ENCODE peak calls at places on chromosomes 16 and 17, in ten cellular contexts. W is K562, T is keratinocyte, C is IMR-90, X is brain microvascular endothelial cell, K is gastrocnemius medialis, N is mucosa of descending colon, E is left ventricle myocardium inferior, D is AG04450, M is lower leg skin. V is an unnamed sample.

GRCh38 chr17:35433075-35433894 is 985 bp upstream of the SLFN12 start:
- DNase-seq in X (peak; percentile 98), E (peak; percentile 56), C (peak; percentile 100), D (peak; percentile 98), K (peak; percentile 41), N (peak; percentile 34), M (peak; percentile 91), T (peak; percentile 98), W (peak; percentile 66), V (peak; percentile 96)

GRCh38 chr16:46757339-46758050 is 9.4 kb upstream of the MYLK3 start:
- DNase-seq in K (peak; percentile 86), M (no peak), W (peak; percentile 57), X (no peak), T (no peak), N (no peak), C (peak; percentile 7), E (peak; percentile 84), D (no peak), V (peak; percentile 26)

GRCh38 chr17:4180791-4181190 is 37.8 kb downstream of the CYB5D2 start:
- DNase-seq in M (no peak), T (no peak), E (peak; percentile 34), X (peak; percentile 37), K (no peak), W (no peak), C (peak; percentile 12), N (no peak), D (no peak), V (no peak)

GRCh38 chr16:78244131-78244899 is 144.9 kb downstream of the WWOX start:
- DNase-seq in C (no peak), N (no peak), E (no peak), T (no peak), M (no peak), W (no peak), X (no peak), D (no peak), K (no peak), V (no peak)

GRCh38 chr17:47844814-47845453 is 3.9 kb upstream of the SCRN2 start:
- DNase-seq in T (no peak), X (no peak), M (no peak), W (peak; percentile 51), K (no peak), E (no peak), C (peak; percentile 18), N (no peak), D (no peak), V (peak; percentile 57)

GRCh38 chr17:3796110-3796821 is 4.7 kb downstream of the ITGAE start:
- DNase-seq in D (no peak), N (peak; percentile 59), C (no peak), E (no peak), K (no peak), T (no peak), X (no peak), W (no peak), M (no peak), V (no peak)

GRCh38 chr16:11484691-11485258 is 101.9 kb downstream of the LITAF start:
- DNase-seq in N (peak; percentile 14), X (peak; percentile 53), E (no peak), M (no peak), K (no peak), T (no peak), W (no peak), C (peak; percentile 73), D (no peak), V (no peak)

GRCh38 chr16:74186589-74186988 is 110.0 kb upstream of the PSMD7 start:
- DNase-seq in K (no peak), E (no peak), M (no peak), D (peak; percentile 6), C (peak; percentile 48), W (no peak), X (no peak), T (no peak), N (no peak), V (no peak)

DNA sequence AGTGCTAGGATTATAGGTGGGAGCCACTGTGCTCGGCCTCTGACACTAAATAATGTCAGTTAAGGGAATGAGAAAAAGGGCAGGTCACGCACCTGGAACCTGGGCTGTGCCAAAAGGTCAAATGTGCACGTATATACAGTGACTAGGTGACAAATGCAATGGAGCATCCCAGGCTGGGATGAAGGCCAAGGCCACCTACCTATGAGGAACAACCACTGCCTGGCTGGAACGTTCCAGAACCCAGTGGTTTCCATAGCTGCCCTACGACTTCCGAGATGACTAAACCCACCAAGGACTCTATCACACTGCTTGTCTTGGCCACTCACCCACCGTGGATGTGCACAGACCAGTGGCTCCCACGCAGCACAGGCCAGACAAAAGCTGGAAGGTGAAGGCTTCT is 16.1 kb downstream of the ZNF500 start:
- DNase-seq in K (no peak), E (no peak), C (no peak), N (no peak), M (no peak), T (no peak), W (no peak), X (no peak), D (no peak), V (no peak)
- H3K4me3 ChIP-seq in K (no peak overlapping the region), E (no peak overlapping the region), C (no peak overlapping the region), N (no peak overlapping the region), M (no peak overlapping the region), T (no peak overlapping the region), W (no peak overlapping the region), X (no peak overlapping the region), D (no peak overlapping the region), V (no peak overlapping the region)

GRCh38 chr16:12757546-12757945 is 46.1 kb downstream of the CPPED1 start:
- DNase-seq in C (no peak), K (no peak), M (no peak), N (no peak), E (no peak), W (no peak), T (no peak), D (no peak), X (no peak), V (no peak)

GRCh38 chr16:12752159-12752558 is 51.5 kb downstream of the CPPED1 start:
- DNase-seq in T (no peak), C (no peak), K (no peak), W (no peak), M (no peak), D (no peak), E (no peak), X (no peak), N (no peak), V (no peak)

GRCh38 chr16:12753203-12754023 is 50.3 kb downstream of the CPPED1 start:
- DNase-seq in C (no peak), E (no peak), X (no peak), W (no peak), M (no peak), K (no peak), D (no peak), N (no peak), T (no peak), V (no peak)

GRCh38 chr16:12758031-12758669 is 45.5 kb downstream of the CPPED1 start:
- DNase-seq in K (no peak), C (no peak), W (peak; percentile 36), X (no peak), N (no peak), M (no peak), T (no peak), E (no peak), D (no peak), V (no peak)

DNA sequence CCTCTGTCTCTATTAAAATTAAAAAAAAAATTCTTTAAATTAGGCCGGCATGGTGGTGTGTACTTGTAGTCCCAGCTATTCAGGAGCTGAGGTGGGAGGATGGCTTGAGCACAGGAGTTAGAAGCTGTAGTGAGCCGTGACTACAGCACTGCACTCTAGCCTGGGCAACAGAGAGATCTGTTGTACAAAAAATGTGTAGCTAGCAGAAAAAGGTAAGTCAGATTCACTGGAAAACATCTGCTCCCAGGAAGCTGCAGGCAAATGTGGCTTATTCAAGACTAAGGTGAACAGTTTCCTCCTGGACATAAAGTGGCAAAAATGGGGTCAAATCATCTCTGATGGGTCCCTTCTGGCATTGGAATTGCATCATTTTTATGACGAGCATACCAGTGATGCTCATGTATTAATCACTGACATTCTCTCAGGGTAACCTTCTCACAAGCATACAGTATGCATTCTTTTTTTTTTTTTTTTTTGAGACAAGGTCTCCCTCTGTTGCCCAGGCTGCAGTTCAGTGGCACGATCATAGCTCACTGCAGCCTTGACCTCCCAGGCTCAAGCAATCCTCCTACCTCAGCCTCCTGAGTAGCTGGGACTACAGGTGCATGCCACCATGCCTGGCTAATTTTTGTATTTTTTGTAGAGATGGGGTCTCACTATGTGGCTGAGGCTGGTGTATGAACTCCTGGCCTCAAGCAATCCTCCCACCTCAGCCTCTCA is 48.7 kb downstream of the CPPED1 start:
- DNase-seq in X (peak; percentile 25), K (no peak), D (no peak), M (no peak), C (no peak), N (no peak), T (no peak), E (no peak), W (no peak), V (no peak)
- H3K4me3 ChIP-seq in X (no peak overlapping the region), K (no peak overlapping the region), D (no peak overlapping the region), M (no peak overlapping the region), C (no peak overlapping the region), N (no peak overlapping the region), T (no peak overlapping the region), E (no peak overlapping the region), W (no peak overlapping the region), V (no peak overlapping the region)

GRCh38 chr16:2470603-2471015 is 488 bp upstream of the NTN3 start:
- DNase-seq in D (no peak), M (no peak), N (no peak), T (no peak), K (no peak), C (no peak), W (no peak), E (no peak), X (no peak), V (peak; percentile 42)

GRCh38 chr16:2472488-2472864 is 1.4 kb downstream of the NTN3 start:
- DNase-seq in M (no peak), T (no peak), X (no peak), D (no peak), N (no peak), K (no peak), C (no peak), W (no peak), E (no peak), V (no peak)

GRCh38 chr16:2472885-2473284 is 1.8 kb downstream of the NTN3 start:
- DNase-seq in T (no peak), N (no peak), D (no peak), X (no peak), M (no peak), W (no peak), K (no peak), E (no peak), C (no peak), V (no peak)

GRCh38 chr16:2471016-2471652 is at the start of gene NTN3:
- DNase-seq in K (no peak), C (no peak), W (peak; percentile 69), T (no peak), E (no peak), M (no peak), N (peak; percentile 42), D (no peak), X (no peak), V (peak; percentile 71)

DNA sequence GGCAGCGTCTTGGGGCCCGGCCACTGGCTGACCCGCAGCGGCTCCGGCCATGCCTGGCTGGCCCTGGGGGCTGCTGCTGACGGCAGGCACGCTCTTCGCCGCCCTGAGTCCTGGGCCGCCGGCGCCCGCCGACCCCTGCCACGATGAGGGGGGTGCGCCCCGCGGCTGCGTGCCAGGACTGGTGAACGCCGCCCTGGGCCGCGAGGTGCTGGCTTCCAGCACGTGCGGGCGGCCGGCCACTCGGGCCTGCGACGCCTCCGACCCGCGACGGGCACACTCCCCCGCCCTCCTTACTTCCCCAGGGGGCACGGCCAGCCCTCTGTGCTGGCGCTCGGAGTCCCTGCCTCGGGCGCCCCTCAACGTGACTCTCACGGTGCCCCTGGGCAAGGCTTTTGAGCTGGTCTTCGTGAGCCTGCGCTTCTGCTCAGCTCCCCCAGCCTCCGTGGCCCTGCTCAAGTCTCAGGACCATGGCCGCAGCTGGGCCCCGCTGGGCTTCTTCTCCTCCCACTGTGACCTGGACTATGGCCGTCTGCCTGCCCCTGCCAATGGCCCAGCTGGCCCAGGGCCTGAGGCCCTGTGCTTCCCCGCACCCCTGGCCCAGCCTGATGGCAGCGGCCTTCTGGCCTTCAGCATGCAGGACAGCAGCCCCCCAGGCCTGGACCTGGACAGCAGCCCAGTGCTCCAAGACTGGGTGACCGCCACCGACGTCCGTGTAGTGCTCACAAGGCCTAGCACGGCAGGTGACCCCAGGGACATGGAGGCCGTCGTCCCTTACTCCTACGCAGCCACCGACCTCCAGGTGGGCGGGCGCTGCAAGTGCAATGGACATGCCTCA is 773 bp downstream of the NTN3 start:
- DNase-seq in T (no peak), M (no peak), C (no peak), X (no peak), K (no peak), W (no peak), E (no peak), D (no peak), N (no peak), V (peak; percentile 44)
- H3K4me3 ChIP-seq in T (no peak overlapping the region), M (peak overlapping the region; percentile 7), C (peak overlapping the region; percentile 27), X (no peak overlapping the region), K (no peak overlapping the region), W (no peak overlapping the region), E (peak overlapping the region; percentile 56), D (peak overlapping the region; percentile 37), N (no peak overlapping the region), V (peak overlapping the region; percentile 54)

GRCh38 chr17:61414141-61414935 is 14.7 kb downstream of the TBX2 start:
- DNase-seq in M (peak; percentile 83), K (no peak), X (no peak), W (peak; percentile 8), D (no peak), T (no peak), N (peak; percentile 49), E (no peak), C (no peak), V (no peak)

GRCh38 chr17:61411944-61412859 is 12.6 kb downstream of the TBX2 start:
- DNase-seq in K (no peak), M (peak; percentile 96), T (peak; percentile 55), D (no peak), E (peak; percentile 84), W (peak; percentile 81), N (peak; percentile 90), C (peak; percentile 75), X (peak; percentile 54), V (peak; percentile 78)

GRCh38 chr17:61412860-61413653 is 13.4 kb downstream of the TBX2 start:
- DNase-seq in C (no peak), K (no peak), M (peak; percentile 76), X (no peak), T (no peak), E (no peak), W (no peak), N (peak; percentile 42), D (no peak), V (peak; percentile 64)

GRCh38 chr17:61414936-61415251 is 15.3 kb downstream of the TBX2 start:
- DNase-seq in K (no peak), T (no peak), W (no peak), C (no peak), M (peak; percentile 67), X (no peak), D (no peak), E (no peak), N (no peak), V (no peak)

DNA sequence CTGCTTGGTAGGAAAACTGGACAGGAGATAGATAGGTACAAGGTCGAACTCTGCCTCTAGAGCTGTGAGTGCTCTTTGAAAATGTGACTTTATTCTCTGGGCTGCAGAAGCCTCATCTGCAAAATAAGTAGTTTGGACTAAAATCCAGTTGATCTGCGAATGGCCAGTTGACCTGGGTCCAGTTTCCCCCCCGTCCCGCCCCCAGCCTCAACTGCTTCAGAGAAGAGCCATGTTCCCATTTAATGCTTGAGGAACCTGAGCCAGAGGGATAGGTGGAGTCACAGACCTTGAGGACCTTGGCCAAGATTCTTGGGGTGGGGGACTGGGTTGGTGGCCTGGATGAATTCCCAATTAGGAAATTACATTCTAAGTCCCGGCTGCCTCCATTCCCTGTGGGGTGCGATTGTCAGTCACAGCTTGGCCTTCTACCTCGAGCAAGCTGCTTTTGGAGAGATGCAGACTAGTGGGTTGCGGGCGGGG is 14.1 kb downstream of the TBX2 start:
- DNase-seq in M (peak; percentile 66), E (no peak), D (no peak), C (no peak), N (no peak), K (no peak), T (no peak), X (no peak), W (no peak), V (no peak)
- H3K4me3 ChIP-seq in M (no peak overlapping the region), E (peak overlapping the region; percentile 77), D (peak overlapping the region; percentile 68), C (no peak overlapping the region), N (no peak overlapping the region), K (no peak overlapping the region), T (no peak overlapping the region), X (no peak overlapping the region), W (no peak overlapping the region), V (peak overlapping the region; percentile 77)